ENCODE peak calls at places on chromosomes 7 and 10, in seven cellular contexts. H is NCI-H1694 treated with DMSO at 0.1 percent for 48 hours, G is ureter, T is uterus, I is OCI-LY7, U is RWPE1, E is NCI-H2081. N is an unnamed sample.

GRCh38 chr10:86267286-86268195 is 99.1 kb downstream of the GRID1 start:
- DNase-seq in H (no peak), G (peak), T (no peak), I (no peak), U (no peak), E (peak), N (no peak)

GRCh38 chr7:69799048-69799697 is 200.9 kb downstream of the AUTS2 start:
- DNase-seq in H (no peak), G (no peak), T (no peak), I (peak), U (no peak), E (no peak), N (no peak)

GRCh38 chr10:95391570-95392249 is 100.9 kb upstream of the PDLIM1 start:
- DNase-seq in H (no peak), G (no peak), T (no peak), I (peak), U (peak), E (no peak), N (peak)

GRCh38 chr7:135799881-135800280 is 51.3 kb upstream of the FAM180A start:
- DNase-seq in H (no peak), G (no peak), T (no peak), I (no peak), U (no peak), E (no peak), N (peak)

GRCh38 chr7:155908385-155908784 is 96.1 kb upstream of the SHH start:
- DNase-seq in H (no peak), G (no peak), T (no peak), I (no peak), U (no peak), E (no peak), N (no peak)

GRCh38 chr10:114772496-114773196 is 48.9 kb upstream of the FHIP2A start:
- DNase-seq in H (no peak), G (no peak), T (no peak), I (no peak), U (no peak), E (no peak), N (no peak)

GRCh38 chr7:84248267-84248666 is 53.7 kb upstream of the SEMA3A start:
- DNase-seq in H (no peak), G (no peak), T (no peak), I (no peak), U (no peak), E (no peak), N (no peak)

GRCh38 chr10:92091965-92092364 is 168.4 kb downstream of the BTAF1 start:
- DNase-seq in H (no peak), G (no peak), T (no peak), I (no peak), U (no peak), E (no peak), N (no peak)

GRCh38 chr10:85598646-85599045 is 767.9 kb downstream of the GRID1 start:
- DNase-seq in H (no peak), G (peak), T (no peak), I (no peak), U (no peak), E (no peak), N (no peak)

GRCh38 chr7:36474283-36475010 is 84.8 kb downstream of the ANLN start:
- DNase-seq in H (no peak), G (no peak), T (no peak), I (no peak), U (peak), E (no peak), N (no peak)

GRCh38 chr7:45160374-45160773 is 2.8 kb downstream of the RAMP3 start:
- DNase-seq in H (no peak), G (no peak), T (no peak), I (no peak), U (no peak), E (no peak), N (no peak)

GRCh38 chr7:124618871-124619270 is 146.7 kb downstream of the GPR37 start:
- DNase-seq in H (no peak), G (no peak), T (no peak), I (no peak), U (no peak), E (no peak), N (no peak)

GRCh38 chr7:154919324-154920222 is 83.4 kb downstream of the PAXIP1 start:
- DNase-seq in H (no peak), G (no peak), T (no peak), I (no peak), U (no peak), E (no peak), N (no peak)

GRCh38 chr7:143284591-143285453 is at the start of gene TMEM139:
- DNase-seq in H (no peak), G (peak), T (no peak), I (no peak), U (peak), E (no peak), N (peak)

GRCh38 chr7:98323597-98324322 is 42.3 kb downstream of the BRI3 start:
- DNase-seq in H (no peak), G (no peak), T (no peak), I (no peak), U (no peak), E (no peak), N (peak)

GRCh38 chr10:43160067-43160918 is 22.0 kb downstream of the CSGALNACT2 start:
- DNase-seq in H (no peak), G (no peak), T (no peak), I (no peak), U (peak), E (no peak), N (no peak)

GRCh38 chr7:147765301-147765700 is 825.3 kb upstream of the C7orf33 start:
- DNase-seq in H (no peak), G (no peak), T (no peak), I (no peak), U (no peak), E (no peak), N (no peak)

GRCh38 chr10:119542357-119542989 is at the start of gene RGS10:
- DNase-seq in H (no peak), G (peak), T (peak), I (peak), U (peak), E (peak), N (peak)

GRCh38 chr7:80370587-80370986 is 141.3 kb downstream of the GNAT3 start:
- DNase-seq in H (no peak), G (no peak), T (no peak), I (no peak), U (no peak), E (peak), N (no peak)

GRCh38 chr7:95478139-95479037 is 7.4 kb upstream of the ASB4 start:
- DNase-seq in H (no peak), G (no peak), T (no peak), I (no peak), U (no peak), E (peak), N (peak)

GRCh38 chr10:123021517-123021916 is 12.7 kb downstream of the ACADSB start:
- DNase-seq in H (no peak), G (no peak), T (no peak), I (peak), U (no peak), E (no peak), N (no peak)